ENCODE peak calls at places on chromosome 15, in ten cellular contexts. W is GM23248; F is A549; A is heart left ventricle; C is GM23338; M is IMR-90; R is fibroblast of pulmonary artery; D is HepG2; E is cardiac muscle cell; P is CD4-positive, alpha-beta memory T cell. K is an unnamed sample.
A peak's percentile ranks its signal among the peaks of the same experiment; 100 is the strongest.

GRCh38 chr15:72306211-72306785 is 13.7 kb downstream of the CELF6 start:
- DNase-seq in C (peak; percentile 91), F (no peak), E (peak; percentile 84), R (peak; percentile 77), D (no peak), M (peak; percentile 32), W (peak; percentile 48), A (no peak), P (peak; percentile 71), K (peak; percentile 26)

GRCh38 chr15:65937476-65937875 is 68.2 kb downstream of the RAB11A start:
- DNase-seq in F (no peak), W (peak; percentile 43), E (no peak), A (no peak), C (no peak), P (no peak), M (peak; percentile 15), D (no peak), R (no peak), K (no peak)

GRCh38 chr15:25893621-25894020 is 30.5 kb upstream of the ATP10A start:
- DNase-seq in E (no peak), W (no peak), F (no peak), C (no peak), R (no peak), P (no peak), M (no peak), A (no peak), D (no peak), K (no peak)

GRCh38 chr15:60696523-60696859 is 217.5 kb upstream of the ICE2 start:
- DNase-seq in W (no peak), D (no peak), F (no peak), E (no peak), P (no peak), R (no peak), C (no peak), A (no peak), M (no peak), K (no peak)

GRCh38 chr15:88038261-88038660 is 218.3 kb downstream of the NTRK3 start:
- DNase-seq in C (no peak), P (no peak), M (no peak), E (no peak), W (no peak), F (no peak), R (no peak), A (no peak), D (no peak), K (no peak)

GRCh38 chr15:85545757-85546156 is 165.4 kb downstream of the AKAP13 start:
- DNase-seq in A (no peak), F (no peak), D (no peak), C (no peak), R (peak; percentile 26), P (no peak), M (no peak), W (no peak), E (peak; percentile 34), K (no peak)

GRCh38 chr15:101242160-101242998 is 9.5 kb downstream of the CHSY1 start:
- DNase-seq in W (peak; percentile 69), D (no peak), M (peak; percentile 59), A (peak; percentile 66), F (no peak), E (peak; percentile 82), R (peak; percentile 81), P (peak; percentile 78), C (no peak), K (peak; percentile 71)

GRCh38 chr15:49688135-49688790 is 67.4 kb downstream of the DTWD1 start:
- DNase-seq in P (no peak), D (no peak), W (no peak), C (no peak), A (no peak), F (no peak), R (no peak), E (peak; percentile 36), M (peak; percentile 57), K (no peak)

GRCh38 chr15:31393441-31394091 is 66.9 kb downstream of the KLF13 start:
- DNase-seq in P (no peak), W (no peak), R (no peak), F (no peak), A (no peak), C (peak; percentile 39), M (no peak), E (no peak), D (no peak), K (no peak)

GRCh38 chr15:82679626-82680199 is 30.0 kb downstream of the AP3B2 start:
- DNase-seq in D (no peak), M (no peak), C (peak; percentile 70), E (no peak), R (no peak), W (no peak), F (no peak), A (no peak), P (no peak), K (no peak)

GRCh38 chr15:101262551-101262950 is 10.7 kb upstream of the CHSY1 start:
- DNase-seq in M (no peak), C (no peak), D (no peak), R (no peak), W (no peak), P (no peak), E (no peak), A (no peak), F (no peak), K (no peak)

GRCh38 chr15:48965972-48966371 is 2.3 kb upstream of the SHC4 start:
- DNase-seq in E (peak; percentile 79), W (peak; percentile 85), C (no peak), F (peak; percentile 9), A (no peak), R (peak; percentile 85), M (peak; percentile 78), P (no peak), D (no peak), K (peak; percentile 58)

GRCh38 chr15:94001113-94001919 is 230.0 kb upstream of the MCTP2 start:
- DNase-seq in W (peak; percentile 26), M (no peak), C (no peak), F (no peak), A (no peak), D (no peak), P (no peak), R (no peak), E (no peak), K (no peak)

GRCh38 chr15:84034831-84035753 is 200.5 kb upstream of the GOLGA6L4 start:
- DNase-seq in M (peak; percentile 55), P (no peak), E (peak; percentile 69), D (peak; percentile 6), R (peak; percentile 67), A (no peak), F (no peak), W (peak; percentile 54), C (peak; percentile 83), K (peak; percentile 61)

GRCh38 chr15:27817258-27817657 is 281.9 kb downstream of the OCA2 start:
- DNase-seq in P (no peak), D (no peak), F (no peak), A (no peak), W (no peak), M (no peak), E (no peak), R (no peak), C (no peak), K (no peak)

GRCh38 chr15:41773332-41773728 is 954 bp upstream of the MAPKBP1 start:
- DNase-seq in R (no peak), E (peak; percentile 23), M (no peak), F (no peak), P (no peak), C (no peak), D (no peak), W (no peak), A (no peak), K (no peak)
- H3K4me3 ChIP-seq in R (peak overlapping the region; percentile 67), E (peak overlapping the region; percentile 59), M (peak overlapping the region; percentile 80), F (no peak overlapping the region), P (peak overlapping the region; percentile 83), C (peak overlapping the region; percentile 49), D (peak overlapping the region; percentile 63), W (peak overlapping the region; percentile 86), A (no peak overlapping the region), K (peak overlapping the region; percentile 64)

GRCh38 chr15:47179988-47180387 is 537.3 kb upstream of the SEMA6D start:
- DNase-seq in D (no peak), A (no peak), F (no peak), C (no peak), P (no peak), R (no peak), M (no peak), E (no peak), W (no peak), K (no peak)
- H3K4me3 ChIP-seq in D (no peak overlapping the region), A (no peak overlapping the region), F (no peak overlapping the region), C (no peak overlapping the region), P (no peak overlapping the region), R (no peak overlapping the region), M (no peak overlapping the region), E (no peak overlapping the region), W (no peak overlapping the region), K (no peak overlapping the region)

GRCh38 chr15:99566157-99566900 is 545 bp downstream of the MEF2A start:
- DNase-seq in F (no peak), C (peak; percentile 39), D (no peak), R (no peak), E (no peak), A (no peak), M (no peak), W (peak; percentile 53), P (peak; percentile 6), K (peak; percentile 48)

GRCh38 chr15:99565281-99566156 is at the start of gene MEF2A:
- DNase-seq in F (peak; percentile 97), W (peak; percentile 96), E (peak; percentile 97), D (peak; percentile 82), C (peak; percentile 97), M (peak; percentile 93), P (peak; percentile 92), R (peak; percentile 96), A (peak; percentile 97), K (peak; percentile 96)

GRCh38 chr15:99571299-99571698 is 5.5 kb downstream of the MEF2A start:
- DNase-seq in R (no peak), M (no peak), E (no peak), W (no peak), C (no peak), A (no peak), P (no peak), D (no peak), F (no peak), K (no peak)

GRCh38 chr15:99565031-99565280 is 828 bp upstream of the MEF2A start:
- DNase-seq in R (no peak), D (no peak), P (no peak), A (no peak), E (no peak), F (no peak), W (no peak), M (no peak), C (no peak), K (no peak)

GRCh38 chr15:99568548-99569352 is 3.0 kb downstream of the MEF2A start:
- DNase-seq in M (peak; percentile 57), E (no peak), F (no peak), A (no peak), P (no peak), D (no peak), C (peak; percentile 43), W (peak; percentile 76), R (no peak), K (no peak)
- H3K4me3 ChIP-seq in M (no peak overlapping the region), E (peak overlapping the region; percentile 84), F (no peak overlapping the region), A (peak overlapping the region; percentile 89), P (no peak overlapping the region), D (peak overlapping the region; percentile 86), C (peak overlapping the region; percentile 38), W (peak overlapping the region; percentile 100), R (peak overlapping the region; percentile 94), K (no peak overlapping the region)

DNA sequence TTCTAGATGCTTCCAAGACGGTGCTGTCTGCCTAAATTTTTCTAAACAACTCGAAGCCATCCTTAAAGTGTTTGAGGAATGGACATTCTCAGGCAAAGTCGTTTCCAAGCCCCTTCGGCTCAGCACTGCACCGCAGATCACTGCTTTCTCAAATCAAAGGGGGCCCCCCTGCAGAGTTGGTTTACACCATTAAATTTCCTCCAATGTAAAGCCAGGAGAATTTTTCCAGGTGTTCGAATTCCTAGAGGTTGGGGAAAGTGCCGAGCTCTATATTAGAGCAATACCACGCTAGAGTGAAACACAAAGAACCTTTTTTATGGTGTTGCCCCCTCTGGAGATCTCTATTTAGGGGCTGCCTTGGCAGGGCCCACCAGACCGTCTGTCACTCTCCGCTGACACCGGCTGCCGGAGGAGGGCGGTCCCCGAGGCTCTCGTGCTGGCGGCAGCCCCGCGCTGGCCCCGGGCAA is 277.9 kb upstream of the NR2F2 start:
- DNase-seq in P (no peak), A (no peak), F (no peak), W (no peak), C (peak; percentile 81), M (no peak), E (no peak), D (no peak), R (no peak), K (no peak)
- H3K4me3 ChIP-seq in P (no peak overlapping the region), A (no peak overlapping the region), F (no peak overlapping the region), W (peak overlapping the region; percentile 49), C (peak overlapping the region; percentile 61), M (no peak overlapping the region), E (peak overlapping the region; percentile 15), D (no peak overlapping the region), R (no peak overlapping the region), K (peak overlapping the region; percentile 59)

K was measured in SJCRH30.